ENCODE peak calls at places on chromosomes 5 and 9, in four cellular contexts. X is colonic mucosa, T is GM10248, N is Daoy. O is an unnamed sample.

GRCh38 chr9:91131433-91131839 is 230.3 kb downstream of the AUH start:
- DNase-seq in X (peak), T (no peak), N (peak), O (peak)

GRCh38 chr9:86614871-86615849 is 260.9 kb upstream of the TUT7 start:
- DNase-seq in X (no peak), T (peak), N (no peak), O (peak)

GRCh38 chr5:151742870-151743294 is 15.5 kb downstream of the ATOX1 start:
- DNase-seq in X (peak), T (no peak), N (peak), O (peak)

GRCh38 chr5:138926688-138927448 is 51.7 kb upstream of the LRRTM2 start:
- DNase-seq in X (no peak), T (no peak), N (no peak), O (no peak)

GRCh38 chr5:164475339-164475977 is 970.0 kb downstream of the MAT2B start:
- DNase-seq in X (no peak), T (peak), N (no peak), O (no peak)

GRCh38 chr5:103217101-103217500 is 41.5 kb upstream of the MACIR start:
- DNase-seq in X (no peak), T (no peak), N (no peak), O (no peak)

GRCh38 chr5:157487358-157487757 is 27.3 kb downstream of the NIPAL4 start:
- DNase-seq in X (no peak), T (peak), N (no peak), O (no peak)

GRCh38 chr5:116947691-116948528 is 373.3 kb upstream of the SEMA6A start:
- DNase-seq in X (peak), T (peak), N (peak), O (peak)

GRCh38 chr5:180785794-180786221 is 16.8 kb downstream of the MGAT1 start:
- DNase-seq in X (no peak), T (no peak), N (peak), O (peak)

GRCh38 chr5:130222638-130223037 is 318.4 kb downstream of the CHSY3 start:
- DNase-seq in X (no peak), T (no peak), N (no peak), O (no peak)

GRCh38 chr9:135992486-135993408 is 31.6 kb upstream of the UBAC1 start:
- DNase-seq in X (peak), T (peak), N (peak), O (peak)

GRCh38 chr9:98908897-98909634 is 34.6 kb upstream of the COL15A1 start:
- DNase-seq in X (no peak), T (no peak), N (peak), O (no peak)

GRCh38 chr5:59157001-59157527 is 574.2 kb downstream of the RAB3C start:
- DNase-seq in X (no peak), T (no peak), N (no peak), O (no peak)

GRCh38 chr9:111052831-111053230 is 14.6 kb upstream of the LPAR1 start:
- DNase-seq in X (no peak), T (no peak), N (peak), O (no peak)

GRCh38 chr5:138833726-138834480 is 41.2 kb downstream of the LRRTM2 start:
- DNase-seq in X (no peak), T (no peak), N (no peak), O (no peak)

GRCh38 chr5:61600945-61601491 is 269.0 kb downstream of the ZSWIM6 start:
- DNase-seq in X (no peak), T (no peak), N (no peak), O (peak)

GRCh38 chr5:149141957-149142851 is 911 bp downstream of the ABLIM3 start:
- DNase-seq in X (no peak), T (no peak), N (peak), O (peak)

GRCh38 chr5:80172067-80172690 is 83.7 kb downstream of the SERINC5 start:
- DNase-seq in X (no peak), T (no peak), N (no peak), O (no peak)

GRCh38 chr9:130768265-130768664 is 66.8 kb upstream of the ABL1 start:
- DNase-seq in X (peak), T (no peak), N (peak), O (no peak)

GRCh38 chr9:126933334-126933980 is 18.9 kb downstream of the RALGPS1 start:
- DNase-seq in X (no peak), T (no peak), N (no peak), O (no peak)

GRCh38 chr5:133337795-133338445 is 274.4 kb downstream of the FSTL4 start:
- DNase-seq in X (no peak), T (no peak), N (no peak), O (no peak)

GRCh38 chr9:94952553-94953373 is 226.3 kb downstream of the AOPEP start:
- DNase-seq in X (no peak), T (peak), N (no peak), O (peak)

GRCh38 chr5:113450366-113451328 is 15.9 kb upstream of the TSSK1B start:
- DNase-seq in X (no peak), T (no peak), N (no peak), O (no peak)

GRCh38 chr5:161846731-161847130 is 1.2 kb upstream of the GABRA1 start:
- DNase-seq in X (no peak), T (no peak), N (peak), O (no peak)

GRCh38 chr5:1763548-1763911 is 36.1 kb downstream of the MRPL36 start:
- DNase-seq in X (no peak), T (peak), N (peak), O (peak)

GRCh38 chr5:912356-913091 is 19.8 kb downstream of the TRIP13 start:
- DNase-seq in X (no peak), T (no peak), N (peak), O (no peak)

GRCh38 chr9:124030969-124031451 is 19.4 kb downstream of the LHX2 start:
- DNase-seq in X (no peak), T (no peak), N (peak), O (no peak)

GRCh38 chr5:61811052-61811451 is 479.0 kb downstream of the ZSWIM6 start:
- DNase-seq in X (no peak), T (no peak), N (no peak), O (no peak)

GRCh38 chr9:98450486-98450885 is 195.0 kb upstream of the TBC1D2 start:
- DNase-seq in X (no peak), T (no peak), N (no peak), O (no peak)

GRCh38 chr9:115391166-115391825 is 273.3 kb upstream of the TNC start:
- DNase-seq in X (no peak), T (no peak), N (no peak), O (no peak)

GRCh38 chr5:41176952-41177351 is 36.4 kb downstream of the C6 start:
- DNase-seq in X (no peak), T (no peak), N (no peak), O (no peak)

GRCh38 chr5:149170292-149170691 is 29.0 kb downstream of the ABLIM3 start:
- DNase-seq in X (no peak), T (no peak), N (peak), O (no peak)

GRCh38 chr5:161287436-161287835 is 259.1 kb downstream of the GABRB2 start:
- DNase-seq in X (no peak), T (no peak), N (no peak), O (no peak)

GRCh38 chr9:121703014-121703734 is 51.7 kb downstream of the DAB2IP start:
- DNase-seq in X (no peak), T (no peak), N (no peak), O (no peak)

GRCh38 chr5:135508496-135509005 is 27.2 kb downstream of the NEUROG1 start:
- DNase-seq in X (no peak), T (no peak), N (no peak), O (no peak)

O was measured in body of pancreas.